ENCODE peak calls at places on chromosomes 12 and 14, in nine cellular contexts. C, G, J, I, A, M, O, P and S are unnamed samples.

GRCh38 chr12:132152921-132153321 is 8.7 kb downstream of the NOC4L start:
- DNase-seq in C (no peak), G (no peak), J (peak), I (no peak), A (no peak), M (no peak), O (no peak), P (no peak), S (no peak)

GRCh38 chr14:77268989-77269595 is 1.9 kb downstream of the NGB start:
- DNase-seq in C (no peak), G (no peak), J (no peak), I (no peak), A (no peak), M (no peak), O (peak), P (no peak), S (no peak)

GRCh38 chr12:62843714-62844113 is 91.2 kb downstream of the PPM1H start:
- DNase-seq in C (no peak), G (no peak), J (no peak), I (no peak), A (peak), M (no peak), O (no peak), P (no peak), S (no peak)

GRCh38 chr14:101950100-101950499 is 14.3 kb upstream of the DYNC1H1 start:
- DNase-seq in C (no peak), G (no peak), J (no peak), I (no peak), A (no peak), M (no peak), O (no peak), P (no peak), S (no peak)

GRCh38 chr14:94395900-94396574 is 7.6 kb upstream of the SERPINA1 start:
- DNase-seq in C (peak), G (no peak), J (no peak), I (no peak), A (peak), M (no peak), O (no peak), P (no peak), S (no peak)

GRCh38 chr14:85037411-85037810 is 492.5 kb upstream of the FLRT2 start:
- DNase-seq in C (no peak), G (no peak), J (no peak), I (no peak), A (no peak), M (no peak), O (no peak), P (no peak), S (no peak)

GRCh38 chr12:83461326-83461985 is 774.8 kb downstream of the TMTC2 start:
- DNase-seq in C (no peak), G (peak), J (no peak), I (no peak), A (no peak), M (peak), O (no peak), P (no peak), S (no peak)

GRCh38 chr14:53810221-53810620 is 146.4 kb downstream of the BMP4 start:
- DNase-seq in C (no peak), G (no peak), J (no peak), I (no peak), A (no peak), M (no peak), O (no peak), P (no peak), S (no peak)

GRCh38 chr12:6377667-6377994 is 2.3 kb upstream of the SCNN1A start:
- DNase-seq in C (peak), G (no peak), J (no peak), I (no peak), A (no peak), M (no peak), O (peak), P (no peak), S (no peak)

GRCh38 chr14:100590726-100591452 is 3.7 kb upstream of the BEGAIN start:
- DNase-seq in C (no peak), G (no peak), J (peak), I (no peak), A (no peak), M (no peak), O (no peak), P (no peak), S (peak)

GRCh38 chr12:30797689-30798088 is 42.9 kb upstream of the CAPRIN2 start:
- DNase-seq in C (no peak), G (no peak), J (no peak), I (no peak), A (no peak), M (no peak), O (no peak), P (no peak), S (no peak)
- TF ChIP-seq CTCF in C (no peak), G (no peak), J (no peak), I (no peak), A (no peak), M (no peak), O (peak), P (no peak), S (no peak)

GRCh38 chr12:24565300-24565699 is 383.6 kb downstream of the BCAT1 start:
- DNase-seq in C (no peak), G (no peak), J (no peak), I (no peak), A (no peak), M (no peak), O (no peak), P (no peak), S (no peak)

GRCh38 chr12:24561411-24561871 is 387.5 kb downstream of the BCAT1 start:
- DNase-seq in C (no peak), G (peak), J (no peak), I (no peak), A (peak), M (peak), O (no peak), P (peak), S (no peak)

GRCh38 chr12:24561882-24562760 is 386.8 kb downstream of the BCAT1 start:
- DNase-seq in C (peak), G (peak), J (peak), I (no peak), A (peak), M (peak), O (no peak), P (peak), S (peak)

GRCh38 chr12:24560867-24561266 is 388.0 kb downstream of the BCAT1 start:
- DNase-seq in C (no peak), G (peak), J (no peak), I (no peak), A (peak), M (peak), O (no peak), P (peak), S (no peak)

GRCh38 chr12:24562761-24563392 is 386.0 kb downstream of the BCAT1 start:
- DNase-seq in C (no peak), G (peak), J (peak), I (no peak), A (peak), M (peak), O (no peak), P (peak), S (peak)
- H3K4me3 ChIP-seq in C (peak), G (peak), J (peak), I (peak), A (peak), M (peak), O (no peak), P (peak), S (peak)

GRCh38 chr12:20220339-20220738 is 148.0 kb upstream of the PDE3A start:
- DNase-seq in C (no peak), G (peak), J (peak), I (no peak), A (peak), M (peak), O (no peak), P (peak), S (no peak)
- TF ChIP-seq CTCF in C (no peak), G (no peak), J (peak), I (peak), A (peak), M (peak), O (peak), P (peak), S (no peak)

GRCh38 chr14:37170993-37171392 is 1.4 kb downstream of the SLC25A21 start:
- DNase-seq in C (no peak), G (no peak), J (no peak), I (no peak), A (no peak), M (no peak), O (no peak), P (no peak), S (no peak)

GRCh38 chr14:37171678-37172023 is 755 bp downstream of the SLC25A21 start:
- DNase-seq in C (no peak), G (no peak), J (no peak), I (no peak), A (no peak), M (no peak), O (no peak), P (no peak), S (no peak)

GRCh38 chr14:37170237-37170636 is 2.2 kb downstream of the SLC25A21 start:
- DNase-seq in C (no peak), G (no peak), J (no peak), I (no peak), A (no peak), M (no peak), O (no peak), P (no peak), S (no peak)

GRCh38 chr14:37172024-37172869 is at the start of gene SLC25A21:
- DNase-seq in C (peak), G (peak), J (no peak), I (peak), A (peak), M (peak), O (peak), P (peak), S (peak)

DNA sequence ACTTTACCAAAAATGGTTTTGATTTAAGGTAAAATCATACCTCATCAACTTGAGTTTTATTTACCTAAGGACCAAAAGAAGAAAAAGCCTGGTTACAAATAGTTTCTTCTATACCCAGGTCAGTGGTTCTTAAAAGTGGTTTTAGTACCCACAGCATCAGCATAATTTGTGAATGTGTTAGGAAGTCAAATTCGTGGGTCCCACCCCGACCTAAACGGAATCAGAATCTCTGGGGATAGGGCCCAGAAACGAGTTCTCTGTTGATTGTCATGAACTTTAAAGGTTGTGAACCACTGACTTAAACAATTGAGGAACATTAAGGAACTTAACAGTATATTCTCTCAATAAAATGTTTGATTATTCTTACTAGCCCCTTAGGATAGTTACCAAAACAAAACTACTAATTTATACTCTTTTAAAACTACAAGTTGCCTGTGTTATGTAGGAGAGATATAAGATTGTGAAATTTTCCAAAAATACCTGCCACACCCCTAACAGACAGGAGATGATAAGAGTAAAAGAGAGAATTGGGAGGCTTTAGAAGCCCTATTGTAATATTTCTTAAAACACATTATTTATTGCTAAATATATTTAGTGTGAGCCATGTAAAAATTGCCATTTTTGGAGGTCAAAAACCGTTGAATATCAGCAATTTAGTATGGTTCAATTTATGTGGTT is 669 bp upstream of the SLC25A21 start:
- DNase-seq in C (no peak), G (no peak), J (no peak), I (no peak), A (no peak), M (no peak), O (no peak), P (no peak), S (no peak)
- H3K4me3 ChIP-seq in C (peak), G (peak), J (no peak), I (peak), A (peak), M (peak), O (peak), P (peak), S (no peak)

GRCh38 chr12:48998497-48999353 is 450 bp downstream of the DDN start:
- DNase-seq in C (peak), G (peak), J (no peak), I (no peak), A (peak), M (no peak), O (no peak), P (no peak), S (no peak)

GRCh38 chr12:48997719-48998496 is 1.3 kb downstream of the DDN start:
- DNase-seq in C (peak), G (no peak), J (peak), I (no peak), A (peak), M (no peak), O (peak), P (no peak), S (no peak)

GRCh38 chr12:48995061-48995879 is 3.9 kb downstream of the DDN start:
- DNase-seq in C (peak), G (peak), J (peak), I (peak), A (peak), M (peak), O (peak), P (peak), S (peak)

GRCh38 chr12:48999371-49000131 is at the start of gene DDN:
- DNase-seq in C (peak), G (peak), J (peak), I (no peak), A (peak), M (peak), O (no peak), P (no peak), S (no peak)

DNA sequence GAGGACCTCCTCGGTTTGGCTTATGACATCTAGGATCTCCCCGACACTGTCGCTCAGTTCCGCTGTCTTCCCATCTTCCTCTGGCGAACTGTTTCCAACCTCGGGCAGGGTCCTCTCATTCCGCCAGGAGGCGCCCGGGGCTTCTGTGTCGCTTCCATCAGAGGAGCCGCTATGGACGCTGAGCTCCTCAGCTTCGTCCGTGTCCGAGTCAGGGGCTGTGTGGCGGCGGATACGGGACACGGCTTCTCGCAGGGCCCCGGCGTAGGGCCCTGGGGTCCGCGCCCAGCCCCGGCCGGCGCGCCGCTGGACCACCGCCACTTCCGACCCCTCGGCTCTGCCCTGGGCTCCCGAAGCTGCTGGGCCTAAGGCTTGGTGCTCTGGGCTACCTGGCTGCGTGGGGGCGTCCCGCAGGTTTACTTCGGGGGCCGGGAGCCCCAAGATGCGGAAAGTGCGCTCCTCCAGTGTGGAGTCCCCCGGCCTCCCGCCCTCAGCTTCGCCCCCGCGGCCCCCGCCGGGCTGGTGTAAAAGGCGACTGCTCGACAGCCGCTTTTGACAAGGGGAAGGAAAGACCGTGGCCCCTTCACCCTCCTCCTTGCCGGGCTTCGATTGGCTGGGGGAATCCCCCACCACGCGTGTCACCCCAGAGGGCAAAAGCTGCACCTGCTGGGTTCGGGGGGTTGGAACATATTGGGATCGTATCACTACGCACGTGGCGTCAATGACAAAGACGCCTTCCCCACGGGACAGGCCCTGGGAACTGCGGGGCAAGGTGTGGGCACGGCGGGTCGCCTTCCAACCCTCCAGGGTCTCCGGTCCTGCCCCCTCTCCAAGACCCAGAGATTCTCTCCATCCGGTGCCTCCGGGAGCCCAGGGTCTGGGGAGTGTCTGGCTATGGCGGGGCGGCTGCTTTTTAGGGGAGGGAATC is 2.1 kb downstream of the DDN start:
- DNase-seq in C (peak), G (peak), J (peak), I (no peak), A (peak), M (peak), O (peak), P (peak), S (peak)
- TF ChIP-seq CTCF in C (peak), G (peak), J (peak), I (peak), A (peak), M (peak), O (peak), P (peak), S (no peak)

GRCh38 chr14:65278589-65278988 is 133.9 kb upstream of the FUT8 start:
- DNase-seq in C (no peak), G (no peak), J (no peak), I (no peak), A (no peak), M (no peak), O (no peak), P (no peak), S (no peak)
- H3K4me3 ChIP-seq in C (no peak), G (no peak), J (no peak), I (no peak), A (no peak), M (no peak), O (no peak), P (no peak), S (no peak)

DNA sequence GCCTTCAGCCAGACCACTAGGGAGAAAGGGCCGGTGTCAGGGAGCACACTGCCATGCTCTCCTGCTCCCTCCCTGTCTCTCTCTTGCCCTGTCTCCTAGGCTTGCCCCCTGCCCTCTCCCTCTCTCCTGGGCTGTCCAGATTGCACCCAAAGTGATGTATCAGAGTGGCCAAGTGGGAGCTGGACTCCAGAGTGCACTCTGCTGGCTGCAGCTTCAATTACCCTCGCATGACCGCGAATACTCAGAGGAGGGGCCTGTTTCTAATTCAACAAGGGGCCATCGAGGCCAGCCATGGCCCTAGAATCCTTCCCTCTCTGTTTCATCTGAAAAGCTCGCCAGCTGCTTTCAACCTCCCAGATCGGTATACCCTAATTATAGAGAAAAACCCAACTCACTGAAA is 206.4 kb upstream of the FKBP4 start:
- DNase-seq in C (no peak), G (no peak), J (no peak), I (no peak), A (no peak), M (no peak), O (no peak), P (no peak), S (no peak)
- TF ChIP-seq CTCF in C (no peak), G (no peak), J (no peak), I (no peak), A (no peak), M (no peak), O (no peak), P (no peak), S (no peak)

GRCh38 chr14:88323086-88323519 is at the start of gene KCNK10:
- DNase-seq in C (no peak), G (peak), J (peak), I (no peak), A (no peak), M (peak), O (no peak), P (no peak), S (no peak)

GRCh38 chr14:88321692-88322504 is 1.2 kb downstream of the KCNK10 start:
- DNase-seq in C (no peak), G (no peak), J (no peak), I (no peak), A (no peak), M (no peak), O (no peak), P (no peak), S (no peak)

GRCh38 chr14:88325883-88326282 is 2.8 kb upstream of the KCNK10 start:
- DNase-seq in C (no peak), G (no peak), J (no peak), I (no peak), A (no peak), M (no peak), O (no peak), P (no peak), S (no peak)

GRCh38 chr14:88323520-88324199 is 591 bp upstream of the KCNK10 start:
- DNase-seq in C (no peak), G (no peak), J (peak), I (no peak), A (peak), M (no peak), O (no peak), P (no peak), S (no peak)

DNA sequence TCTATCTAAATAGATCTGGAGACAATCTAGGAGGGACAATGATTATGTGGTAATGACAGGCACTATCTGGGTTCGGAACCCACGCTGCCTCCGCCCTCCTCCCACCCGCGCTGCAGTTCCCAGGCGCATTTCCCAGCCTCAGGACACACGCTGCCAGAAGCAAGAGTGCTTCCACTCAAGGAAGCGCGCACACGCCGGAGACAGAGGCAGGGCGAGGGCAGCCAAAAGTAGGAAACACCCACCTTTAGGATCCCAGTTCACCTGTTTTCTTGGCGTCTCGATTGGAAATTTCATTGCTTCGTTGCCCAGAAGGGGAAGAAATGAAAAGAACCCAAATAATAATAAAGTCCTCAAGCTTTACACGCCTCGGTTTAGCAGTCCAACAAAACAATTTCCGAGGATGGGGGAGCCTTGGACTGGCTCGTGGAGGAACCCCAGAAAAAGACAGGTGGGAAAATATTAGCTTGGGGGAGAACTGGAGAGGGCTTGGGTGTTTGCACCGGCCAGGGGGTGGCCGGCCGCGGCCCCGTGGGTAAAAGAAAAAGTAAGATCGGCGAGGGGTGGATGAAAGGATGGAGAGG is 474 bp downstream of the KCNK10 start:
- DNase-seq in C (no peak), G (no peak), J (no peak), I (no peak), A (no peak), M (no peak), O (no peak), P (peak), S (no peak)
- H3K4me3 ChIP-seq in C (peak), G (no peak), J (peak), I (peak), A (peak), M (peak), O (no peak), P (no peak), S (no peak)